ENCODE peak calls at places on chromosomes 11 and 22, in four cellular contexts. G is WTC11, Y is HEK293T, W is HepG2. P is an unnamed sample.

GRCh38 chr11:89660234-89660633 is 49.9 kb upstream of the TRIM77 start:
- DNase-seq in Y (no peak), G (no peak), W (peak; percentile 7), P (no peak)

GRCh38 chr11:61776561-61777075 is 15.8 kb downstream of the TMEM258 start:
- DNase-seq in G (peak; percentile 84), W (peak; percentile 59), Y (peak; percentile 79), P (peak; percentile 84)

GRCh38 chr11:127451852-127452251 is 451.3 kb upstream of the KIRREL3 start:
- DNase-seq in W (no peak), Y (no peak), G (no peak), P (no peak)

GRCh38 chr11:86672007-86672621 is at the start of gene ME3:
- DNase-seq in W (no peak), G (peak; percentile 53), Y (no peak), P (no peak)

GRCh38 chr11:6413791-6414231 is 5.1 kb downstream of the APBB1 start:
- DNase-seq in Y (no peak), W (no peak), G (no peak), P (peak; percentile 42)

GRCh38 chr11:26326793-26327400 is 5.0 kb upstream of the ANO3 start:
- DNase-seq in Y (no peak), W (no peak), G (no peak), P (no peak)

GRCh38 chr22:39239561-39240423 is 5.0 kb downstream of the PDGFB start:
- DNase-seq in W (no peak), Y (no peak), G (no peak), P (no peak)

GRCh38 chr11:30295178-30295885 is 27.6 kb upstream of the ARL14EP start:
- DNase-seq in Y (no peak), G (no peak), W (no peak), P (no peak)

GRCh38 chr11:122747358-122747757 is 90.9 kb upstream of the CRTAM start:
- DNase-seq in W (no peak), G (no peak), Y (no peak), P (no peak)

GRCh38 chr11:126414615-126415014 is 59.1 kb downstream of the ST3GAL4 start:
- DNase-seq in Y (no peak), W (no peak), G (no peak), P (no peak)

GRCh38 chr11:44029507-44029845 is 18.3 kb upstream of the ACCSL start:
- DNase-seq in G (no peak), Y (no peak), W (no peak), P (no peak)

GRCh38 chr11:12126352-12127019 is 16.1 kb downstream of the MICAL2 start:
- DNase-seq in Y (no peak), G (no peak), W (no peak), P (peak; percentile 36)

GRCh38 chr22:39935622-39936021 is 24.6 kb upstream of the TMA7B start:
- DNase-seq in Y (no peak), G (no peak), W (no peak), P (no peak)

GRCh38 chr11:121654506-121655480 is 202.0 kb upstream of the SORL1-AS1 start:
- DNase-seq in W (peak; percentile 51), G (no peak), Y (no peak), P (no peak)

GRCh38 chr11:117833401-117833891 is 8.9 kb upstream of the FXYD2 start:
- DNase-seq in G (no peak), Y (no peak), W (no peak), P (no peak)

GRCh38 chr11:27509953-27510352 is 3.4 kb upstream of the LIN7C start:
- DNase-seq in G (no peak), Y (no peak), W (no peak), P (no peak)

GRCh38 chr22:24189249-24190158 is 8.2 kb downstream of the SUSD2 start:
- DNase-seq in G (peak; percentile 86), W (peak; percentile 52), Y (peak; percentile 88), P (peak; percentile 68)

GRCh38 chr11:113725883-113726405 is 19.8 kb upstream of the TMPRSS5 start:
- DNase-seq in W (peak; percentile 16), G (no peak), Y (no peak), P (no peak)

GRCh38 chr11:114586797-114587196 is 8.8 kb downstream of the NXPE4 start:
- DNase-seq in W (no peak), G (no peak), Y (no peak), P (no peak)

GRCh38 chr11:17807034-17807433 is 72.5 kb downstream of the KCNC1 start:
- DNase-seq in W (peak; percentile 11), Y (no peak), G (no peak), P (no peak)

GRCh38 chr11:9347100-9347499 is 32.7 kb upstream of the TMEM41B start:
- DNase-seq in G (no peak), Y (no peak), W (no peak), P (no peak)

GRCh38 chr11:103993502-103993901 is 42.9 kb upstream of the DDI1 start:
- DNase-seq in Y (no peak), W (no peak), G (no peak), P (no peak)

GRCh38 chr22:32545801-32546200 is 71.2 kb downstream of the FBXO7 start:
- DNase-seq in W (peak; percentile 69), G (no peak), Y (no peak), P (no peak)

GRCh38 chr11:64385953-64386704 is 27.2 kb downstream of the RPS6KA4 start:
- DNase-seq in W (peak; percentile 33), Y (no peak), G (no peak), P (no peak)

GRCh38 chr11:103367650-103368049 is 258.4 kb downstream of the DYNC2H1 start:
- DNase-seq in W (no peak), G (no peak), Y (no peak), P (no peak)

GRCh38 chr22:40436460-40437431 is 66.4 kb downstream of the SGSM3 start:
- DNase-seq in W (peak; percentile 41), G (no peak), Y (peak; percentile 58), P (peak; percentile 84)

GRCh38 chr11:47269829-47270305 is at the start of gene MADD:
- DNase-seq in Y (peak; percentile 84), G (peak; percentile 68), W (peak; percentile 65), P (peak; percentile 93)

GRCh38 chr11:8109675-8110074 is 28.7 kb downstream of the TUB start:
- DNase-seq in W (no peak), G (no peak), Y (no peak), P (no peak)

GRCh38 chr22:50502628-50503474 is 4.7 kb downstream of the LMF2 start:
- DNase-seq in G (no peak), Y (no peak), W (no peak), P (no peak)

GRCh38 chr11:35525501-35526175 is at the start of gene PAMR1:
- DNase-seq in G (peak; percentile 72), W (no peak), Y (peak; percentile 45), P (no peak)

GRCh38 chr11:88420165-88420781 is 82.7 kb upstream of the CTSC start:
- DNase-seq in G (no peak), W (no peak), Y (no peak), P (peak; percentile 49)

GRCh38 chr11:125274309-125274708 is 109.8 kb downstream of the PKNOX2 start:
- DNase-seq in Y (no peak), G (no peak), W (no peak), P (no peak)

GRCh38 chr11:84381666-84382065 is 1095.5 kb upstream of the CCDC90B start:
- DNase-seq in W (no peak), G (no peak), Y (no peak), P (no peak)

GRCh38 chr11:134332189-134332631 is 422 bp downstream of the GLB1L2 start:
- DNase-seq in W (no peak), Y (peak; percentile 49), G (peak; percentile 58), P (peak; percentile 57)

GRCh38 chr11:6611092-6612007 is 666 bp downstream of the TAF10 start:
- DNase-seq in Y (peak; percentile 20), G (peak; percentile 24), W (no peak), P (peak; percentile 45)

GRCh38 chr22:35519306-35520000 is 21.2 kb upstream of the RASD2 start:
- DNase-seq in Y (no peak), G (no peak), W (no peak), P (no peak)

GRCh38 chr11:119373917-119374631 is 7.4 kb downstream of the USP2 start:
- DNase-seq in W (peak; percentile 74), Y (peak; percentile 78), G (peak; percentile 92), P (peak; percentile 58)
- TF ChIP-seq ELF4 in W (no peak), Y (no peak), G (no peak), P (no peak)

GRCh38 chr11:69574383-69575255 is 66.3 kb upstream of the CCND1 start:
- DNase-seq in W (no peak), Y (no peak), G (no peak), P (no peak)

GRCh38 chr11:69575296-69576068 is 65.5 kb upstream of the CCND1 start:
- DNase-seq in G (no peak), Y (no peak), W (no peak), P (no peak)

GRCh38 chr11:69573751-69574382 is 67.1 kb upstream of the CCND1 start:
- DNase-seq in Y (no peak), W (no peak), G (no peak), P (no peak)

GRCh38 chr11:69578167-69578566 is 62.8 kb upstream of the CCND1 start:
- DNase-seq in G (no peak), W (no peak), Y (no peak), P (no peak)

DNA sequence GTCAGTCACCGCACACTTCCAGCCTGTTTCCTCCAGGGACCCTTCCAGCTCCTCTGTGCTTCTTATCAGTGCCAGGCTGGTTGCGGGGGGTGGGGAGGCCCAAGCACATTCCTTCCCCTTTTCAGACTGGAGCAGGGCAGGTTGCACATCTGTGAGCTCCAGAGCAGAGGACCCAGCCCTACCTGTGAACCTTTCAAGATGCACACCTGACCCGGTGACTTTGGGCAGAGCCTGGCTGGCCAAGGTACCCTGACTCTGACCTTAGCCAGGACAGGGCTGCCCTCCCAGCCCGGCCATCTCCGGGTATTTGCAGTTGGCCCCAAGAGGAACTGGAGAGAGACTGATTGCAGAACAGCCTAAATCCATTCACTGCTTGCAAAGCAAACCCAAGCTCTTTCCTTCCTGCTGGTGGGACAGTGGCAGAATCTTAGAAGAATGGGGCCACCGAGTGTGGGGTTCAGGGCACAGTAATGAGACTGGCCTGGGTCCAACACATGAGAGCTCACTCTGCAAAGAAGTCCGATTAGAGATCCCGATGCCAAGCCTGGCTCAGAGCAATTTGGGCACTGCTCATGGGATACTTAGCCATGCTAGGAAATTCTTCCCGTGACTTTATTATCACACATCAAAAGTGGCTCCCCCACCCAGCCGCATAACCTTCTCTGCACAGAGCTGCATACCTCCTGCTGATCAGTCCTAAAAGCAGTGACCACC is 64.7 kb upstream of the CCND1 start:
- DNase-seq in W (no peak), G (no peak), Y (no peak), P (no peak)
- TF ChIP-seq ELF4 in W (no peak), G (no peak), Y (no peak), P (no peak)

DNA sequence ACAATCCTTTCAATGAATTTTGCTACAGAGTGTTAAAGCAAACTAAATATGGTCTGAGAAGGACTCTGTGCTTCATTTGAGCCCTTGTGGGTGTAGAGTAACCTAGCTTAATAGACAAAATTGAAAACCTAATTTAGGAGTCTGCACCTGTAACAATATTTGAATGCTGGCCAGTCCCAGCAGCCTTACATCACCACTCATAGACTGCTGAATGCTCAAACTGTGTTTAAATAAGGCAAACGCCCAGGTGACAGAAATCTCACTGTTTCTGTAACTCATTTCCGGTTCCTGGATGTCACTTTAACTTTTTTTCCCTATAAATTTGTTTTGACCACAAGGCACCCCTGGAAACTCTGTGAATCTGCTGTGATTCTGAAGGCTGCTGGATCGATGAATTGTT is 45.5 kb upstream of the GLYATL1B start:
- DNase-seq in G (no peak), W (no peak), Y (no peak), P (no peak)
- TF ChIP-seq ELF4 in G (no peak), W (no peak), Y (no peak), P (no peak)

DNA sequence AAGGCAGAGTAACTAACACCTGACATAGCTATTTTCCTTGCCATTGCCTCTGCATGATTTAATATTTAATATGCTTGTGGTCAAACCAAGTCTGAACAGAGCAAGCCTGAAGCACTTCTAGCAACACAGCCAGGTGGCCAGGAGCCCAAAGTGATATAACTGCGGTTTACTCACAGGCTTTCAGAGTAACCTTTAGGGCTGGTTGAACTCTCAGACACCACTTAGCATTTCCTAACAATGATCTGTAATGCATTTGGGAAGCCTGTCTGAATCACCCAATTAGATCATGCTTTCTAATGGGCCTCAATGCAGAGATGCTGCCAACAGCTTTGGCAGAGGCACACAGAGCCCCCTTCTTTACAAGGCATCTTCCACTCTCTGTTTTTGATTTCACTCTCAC is 96.1 kb downstream of the FDX1 start:
- DNase-seq in W (no peak), Y (no peak), G (no peak), P (peak; percentile 1)
- TF ChIP-seq ELF4 in W (no peak), Y (no peak), G (no peak), P (no peak)